ENCODE peak calls at places on chromosomes 6 and 20, in four cellular contexts. G is GM12891, S is K562, Y is GM12878. I is an unnamed sample.

GRCh38 chr6:143757346-143757832 is 79.6 kb downstream of the PHACTR2 start:
- DNase-seq in Y (no peak), S (no peak), G (no peak), I (no peak)

GRCh38 chr6:158718431-158719126 is 68.7 kb downstream of the SYTL3 start:
- DNase-seq in G (no peak), S (peak; percentile 66), Y (no peak), I (no peak)

GRCh38 chr20:47008842-47009518 is 114.3 kb downstream of the EYA2 start:
- DNase-seq in Y (no peak), S (no peak), G (no peak), I (no peak)

GRCh38 chr6:19530188-19530587 is 307.0 kb upstream of the ID4 start:
- DNase-seq in S (no peak), Y (no peak), G (no peak), I (no peak)

GRCh38 chr6:16292942-16293341 is 54.6 kb downstream of the GMPR start:
- DNase-seq in S (no peak), Y (no peak), G (no peak), I (no peak)

GRCh38 chr20:37383229-37383989 is 37.5 kb downstream of the SRC start:
- DNase-seq in G (no peak), S (no peak), Y (no peak), I (no peak)

GRCh38 chr20:63963348-63963741 is 6.4 kb downstream of the ZNF512B start:
- DNase-seq in Y (no peak), G (no peak), S (no peak), I (no peak)

GRCh38 chr6:165925474-165926156 is 242.0 kb downstream of the TBXT start:
- DNase-seq in G (no peak), Y (no peak), S (no peak), I (no peak)

GRCh38 chr20:57282691-57283361 is 16.4 kb upstream of the BMP7 start:
- DNase-seq in S (no peak), G (no peak), Y (no peak), I (no peak)

GRCh38 chr6:85483041-85483700 is 33.3 kb downstream of the NT5E start:
- DNase-seq in S (peak; percentile 80), Y (no peak), G (peak; percentile 27), I (peak; percentile 66)

GRCh38 chr6:111793711-111794111 is 79.5 kb downstream of the FYN start:
- DNase-seq in G (no peak), Y (no peak), S (no peak), I (no peak)

GRCh38 chr20:10508060-10508459 is 73.0 kb downstream of the SLX4IP start:
- DNase-seq in S (no peak), Y (no peak), G (no peak), I (no peak)

GRCh38 chr6:17015551-17016381 is 86.1 kb upstream of the STMND1 start:
- DNase-seq in S (peak; percentile 17), G (no peak), Y (no peak), I (no peak)

GRCh38 chr6:85484941-85485340 is 35.1 kb downstream of the NT5E start:
- DNase-seq in G (no peak), S (no peak), Y (no peak), I (no peak)

GRCh38 chr6:20644667-20645370 is 110.6 kb downstream of the CDKAL1 start:
- DNase-seq in Y (no peak), S (no peak), G (no peak), I (no peak)

GRCh38 chr6:169395080-169395805 is 141.6 kb upstream of the THBS2 start:
- DNase-seq in G (no peak), Y (no peak), S (no peak), I (no peak)

GRCh38 chr6:169398342-169399105 is 144.9 kb upstream of the THBS2 start:
- DNase-seq in G (no peak), Y (no peak), S (no peak), I (no peak)

GRCh38 chr6:169397684-169398083 is 144.0 kb upstream of the THBS2 start:
- DNase-seq in Y (no peak), G (no peak), S (no peak), I (no peak)

GRCh38 chr6:169393753-169394152 is 140.1 kb upstream of the THBS2 start:
- DNase-seq in G (no peak), S (no peak), Y (no peak), I (no peak)

GRCh38 chr6:169396554-169397163 is 143.0 kb upstream of the THBS2 start:
- DNase-seq in Y (no peak), G (no peak), S (no peak), I (peak; percentile 8)
- TF ChIP-seq SPI1 in Y (no peak), G (no peak), S (no peak), I (no peak)

GRCh38 chr6:136723780-136724179 is 68.5 kb downstream of the MAP3K5 start:
- DNase-seq in G (no peak), S (no peak), Y (peak; percentile 53), I (peak; percentile 7)
- TF ChIP-seq SPI1 in G (no peak), S (no peak), Y (no peak), I (no peak)

GRCh38 chr6:51060262-51060762 is 241.6 kb downstream of the TFAP2B start:
- DNase-seq in G (no peak), Y (no peak), S (peak; percentile 27), I (no peak)
- TF ChIP-seq SPI1 in G (no peak), Y (no peak), S (no peak), I (no peak)

GRCh38 chr20:7742479-7742878 is 197.8 kb downstream of the HAO1 start:
- DNase-seq in S (no peak), G (no peak), Y (no peak), I (no peak)

GRCh38 chr20:7744411-7744810 is 195.8 kb downstream of the HAO1 start:
- DNase-seq in Y (no peak), S (no peak), G (no peak), I (no peak)

GRCh38 chr20:7736336-7736735 is 203.9 kb downstream of the HAO1 start:
- DNase-seq in Y (no peak), G (no peak), S (no peak), I (no peak)

DNA sequence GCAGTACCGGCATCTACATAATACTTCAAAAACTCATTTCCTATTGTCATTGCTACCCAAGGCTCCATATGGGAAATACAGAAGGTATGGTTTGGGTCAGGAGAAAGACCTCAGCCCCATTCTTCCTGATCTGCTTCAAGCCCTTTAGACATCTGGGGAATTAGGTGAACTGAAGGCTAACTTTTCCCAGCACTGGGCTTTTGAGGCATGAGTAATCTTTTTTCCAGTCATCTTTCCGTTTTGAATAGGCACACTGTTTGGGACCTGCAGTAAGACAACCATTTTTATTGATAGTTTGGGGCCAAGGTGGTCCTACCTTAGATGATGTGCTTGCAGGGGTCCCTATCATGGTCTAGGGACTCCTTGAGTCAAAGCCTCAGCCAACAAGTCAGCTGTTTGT is 198.4 kb downstream of the HAO1 start:
- DNase-seq in S (no peak), Y (no peak), G (no peak), I (no peak)
- TF ChIP-seq SPI1 in S (no peak), Y (no peak), G (no peak), I (no peak)

GRCh38 chr6:11430036-11430435 is 107.5 kb upstream of the TMEM170B start:
- DNase-seq in G (no peak), Y (no peak), S (no peak), I (no peak)

GRCh38 chr6:11427827-11428245 is 109.7 kb upstream of the TMEM170B start:
- DNase-seq in G (no peak), Y (no peak), S (no peak), I (no peak)

GRCh38 chr6:11428351-11428750 is 109.2 kb upstream of the TMEM170B start:
- DNase-seq in Y (no peak), G (no peak), S (no peak), I (no peak)

GRCh38 chr6:11429577-11429976 is 108.0 kb upstream of the TMEM170B start:
- DNase-seq in G (no peak), S (no peak), Y (no peak), I (no peak)

DNA sequence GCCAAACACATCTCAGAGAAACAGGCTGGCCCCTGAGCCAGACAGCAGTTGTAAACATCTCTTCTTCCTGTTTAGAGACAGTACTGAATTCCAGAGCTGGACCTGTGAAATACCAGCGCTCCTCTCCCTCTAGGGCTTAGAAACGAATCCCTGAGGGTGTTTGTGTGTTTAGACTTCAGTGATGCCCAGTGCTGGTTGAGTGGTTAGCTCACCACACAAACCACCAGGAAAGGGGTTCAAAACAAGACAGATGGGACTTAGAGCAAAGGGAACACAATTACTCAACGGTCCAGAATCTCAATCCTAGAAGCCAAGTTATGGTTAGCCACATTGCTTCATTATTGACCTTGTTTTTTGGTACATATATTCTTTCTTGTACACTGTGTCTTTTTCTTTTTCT is 108.7 kb upstream of the TMEM170B start:
- DNase-seq in S (no peak), Y (peak; percentile 83), G (no peak), I (no peak)
- TF ChIP-seq SPI1 in S (no peak), Y (no peak), G (no peak), I (no peak)

GRCh38 chr20:20483328-20483727 is 115.4 kb downstream of the INSM1 start:
- DNase-seq in S (no peak), Y (no peak), G (no peak), I (no peak)
- TF ChIP-seq SPI1 in S (no peak), Y (no peak), G (no peak), I (no peak)

DNA sequence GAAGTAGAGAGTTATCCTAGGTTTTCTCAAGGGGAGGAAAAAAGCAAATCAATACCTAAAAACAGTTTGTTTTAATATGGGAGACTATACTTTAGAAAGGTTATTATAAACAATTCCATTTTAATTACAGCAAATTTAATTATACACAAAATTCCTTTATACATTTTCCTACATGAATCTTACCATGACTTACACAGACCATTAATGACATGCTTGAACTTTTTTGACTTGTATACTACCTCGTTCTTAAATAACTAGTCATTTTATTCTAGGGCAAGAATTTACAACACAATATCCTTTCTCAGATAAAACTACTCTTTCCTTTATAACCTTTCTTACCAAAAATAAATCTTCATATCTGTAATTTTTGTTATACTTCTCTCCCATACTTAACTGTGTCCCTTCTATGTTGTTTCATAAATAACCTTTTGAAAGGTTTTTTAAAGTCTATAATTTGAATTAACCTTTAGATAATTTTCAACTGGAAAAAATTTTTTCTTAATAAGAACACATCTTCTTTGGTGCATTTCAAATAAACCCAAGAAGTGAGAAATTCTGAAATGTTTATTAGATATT is 729.4 kb downstream of the TENT5A start:
- DNase-seq in Y (no peak), G (no peak), S (no peak), I (no peak)
- TF ChIP-seq SPI1 in Y (no peak), G (no peak), S (no peak), I (no peak)